ENCODE peak calls at places on chromosomes 13 and 19, in eight cellular contexts. I is mucosa of descending colon, L is left ventricle myocardium inferior, N is cardiac fibroblast, Q is AG10803, S is HFFc6, M is body of pancreas, V is tibial nerve. A is an unnamed sample.

GRCh38 chr13:42478531-42479156 is 95.3 kb upstream of the TNFSF11 start:
- DNase-seq in I (no peak), L (no peak), N (peak), Q (no peak), S (peak), M (no peak), V (no peak), A (peak)

GRCh38 chr13:114081761-114082681 is 50.4 kb downstream of the RASA3 start:
- DNase-seq in I (peak), L (no peak), N (no peak), Q (no peak), S (no peak), M (peak), V (no peak), A (no peak)

GRCh38 chr19:31179471-31179852 is 169.8 kb downstream of the TSHZ3 start:
- DNase-seq in I (no peak), L (no peak), N (no peak), Q (no peak), S (no peak), M (no peak), V (no peak), A (no peak)

GRCh38 chr19:21202865-21203494 is 61.1 kb downstream of the ZNF431 start:
- DNase-seq in I (no peak), L (no peak), N (peak), Q (peak), S (peak), M (peak), V (peak), A (peak)

GRCh38 chr13:20940083-20940482 is 37.5 kb upstream of the XPO4 start:
- DNase-seq in I (no peak), L (no peak), N (peak), Q (peak), S (peak), M (no peak), V (no peak), A (no peak)

GRCh38 chr13:113534236-113534860 is 43.8 kb upstream of the DCUN1D2 start:
- DNase-seq in I (no peak), L (no peak), N (no peak), Q (no peak), S (no peak), M (no peak), V (no peak), A (no peak)

GRCh38 chr13:73338389-73338788 is 279.6 kb downstream of the KLF5 start:
- DNase-seq in I (no peak), L (no peak), N (peak), Q (no peak), S (no peak), M (peak), V (no peak), A (no peak)

GRCh38 chr19:51259348-51260245 is 8.7 kb downstream of the SIGLECL1 start:
- DNase-seq in I (no peak), L (peak), N (peak), Q (peak), S (peak), M (peak), V (peak), A (peak)

GRCh38 chr13:83515267-83515666 is 367.0 kb downstream of the SLITRK1 start:
- DNase-seq in I (no peak), L (no peak), N (peak), Q (peak), S (peak), M (no peak), V (no peak), A (no peak)

GRCh38 chr19:15248648-15249559 is 16.7 kb upstream of the EPHX3 start:
- DNase-seq in I (peak), L (peak), N (peak), Q (peak), S (peak), M (peak), V (peak), A (no peak)

GRCh38 chr13:106372199-106373160 is 163.0 kb downstream of the EFNB2 start:
- DNase-seq in I (no peak), L (no peak), N (peak), Q (peak), S (peak), M (no peak), V (no peak), A (no peak)

GRCh38 chr13:39023316-39023715 is 14.6 kb downstream of the PROSER1 start:
- DNase-seq in I (no peak), L (no peak), N (peak), Q (peak), S (no peak), M (no peak), V (no peak), A (no peak)

GRCh38 chr13:41802684-41803554 is 158.0 kb downstream of the VWA8 start:
- DNase-seq in I (no peak), L (no peak), N (peak), Q (peak), S (peak), M (no peak), V (no peak), A (no peak)

GRCh38 chr13:41565221-41565620 is 107.9 kb downstream of the RGCC start:
- DNase-seq in I (no peak), L (no peak), N (peak), Q (peak), S (peak), M (no peak), V (no peak), A (no peak)

GRCh38 chr19:16530540-16531379 is 11.5 kb downstream of the CHERP start:
- DNase-seq in I (no peak), L (no peak), N (no peak), Q (no peak), S (no peak), M (no peak), V (no peak), A (no peak)

GRCh38 chr19:7450243-7451223 is 38.3 kb downstream of the PEX11G start:
- DNase-seq in I (no peak), L (no peak), N (peak), Q (peak), S (no peak), M (no peak), V (no peak), A (no peak)

GRCh38 chr13:75908137-75908536 is 272.0 kb downstream of the LMO7 start:
- DNase-seq in I (no peak), L (peak), N (peak), Q (peak), S (no peak), M (no peak), V (no peak), A (no peak)

GRCh38 chr13:41621716-41622508 is 164.6 kb downstream of the RGCC start:
- DNase-seq in I (no peak), L (no peak), N (peak), Q (peak), S (peak), M (no peak), V (no peak), A (no peak)

GRCh38 chr19:8042900-8043299 is 9.7 kb upstream of the CCL25 start:
- DNase-seq in I (no peak), L (no peak), N (no peak), Q (no peak), S (no peak), M (no peak), V (no peak), A (no peak)

GRCh38 chr19:2056810-2057192 is 5.8 kb upstream of the MKNK2 start:
- DNase-seq in I (no peak), L (no peak), N (no peak), Q (no peak), S (no peak), M (no peak), V (no peak), A (no peak)

GRCh38 chr19:2053601-2054389 is 2.8 kb upstream of the MKNK2 start:
- DNase-seq in I (peak), L (peak), N (peak), Q (no peak), S (no peak), M (peak), V (no peak), A (no peak)

GRCh38 chr19:2054763-2055162 is 3.7 kb upstream of the MKNK2 start:
- DNase-seq in I (peak), L (no peak), N (no peak), Q (no peak), S (no peak), M (no peak), V (no peak), A (no peak)

GRCh38 chr19:2057484-2058469 is 6.7 kb upstream of the MKNK2 start:
- DNase-seq in I (no peak), L (no peak), N (no peak), Q (no peak), S (no peak), M (no peak), V (no peak), A (no peak)

DNA sequence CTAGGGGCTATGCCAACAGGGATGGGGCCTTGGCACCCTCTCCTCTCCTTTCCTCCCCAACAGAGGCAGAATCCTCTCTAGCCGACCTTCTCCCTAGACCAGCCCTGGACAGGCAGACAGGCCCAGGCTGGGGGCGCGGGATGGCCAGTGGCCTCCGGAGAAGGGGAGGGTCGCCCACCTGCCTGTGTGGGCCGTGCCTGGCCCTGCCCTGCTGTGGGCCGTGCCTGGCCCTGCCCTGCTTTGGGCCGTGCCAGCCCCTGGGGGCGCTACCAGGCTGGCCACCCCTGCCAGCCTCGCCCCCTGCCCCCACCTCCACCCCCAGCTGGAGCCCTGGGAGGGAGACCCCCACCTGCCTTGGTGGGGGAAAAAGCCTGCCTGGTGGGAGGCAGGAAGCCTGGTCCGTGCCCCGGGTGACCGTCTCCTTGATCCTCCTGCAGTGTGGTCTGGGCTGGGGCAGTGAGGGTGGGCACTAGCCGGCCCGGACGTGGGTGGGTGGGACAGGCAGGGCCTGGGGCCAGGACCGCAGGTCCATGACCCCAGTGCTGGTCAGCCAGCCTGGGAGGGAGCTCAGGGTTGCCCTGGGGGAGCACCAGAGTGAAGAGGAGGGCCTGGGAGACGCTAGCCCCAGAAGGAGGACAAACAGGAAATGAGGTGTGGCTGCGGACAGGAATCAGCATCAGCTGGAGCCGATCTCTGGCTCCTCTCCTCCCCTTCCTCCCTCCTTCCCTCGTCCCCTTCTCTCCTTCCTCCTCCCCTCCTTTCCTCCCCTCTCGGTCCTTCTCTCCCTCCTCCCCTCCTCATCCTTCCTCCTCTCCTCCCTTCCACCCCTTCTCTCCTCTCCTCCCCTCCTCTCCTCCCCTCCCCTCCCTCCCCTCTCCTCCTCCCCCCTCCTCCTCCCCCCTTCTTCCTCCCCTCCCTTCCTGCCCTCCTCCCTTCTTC is 5.1 kb upstream of the MKNK2 start:
- DNase-seq in I (peak), L (peak), N (peak), Q (peak), S (peak), M (no peak), V (peak), A (no peak)
- TF ChIP-seq CTCF in I (no peak), L (no peak), N (no peak), Q (no peak), S (peak), M (no peak), V (no peak), A (no peak)

GRCh38 chr19:3526507-3527244 is 12.3 kb upstream of the TEKTIP1 start:
- DNase-seq in I (no peak), L (no peak), N (no peak), Q (no peak), S (no peak), M (no peak), V (no peak), A (no peak)
- TF ChIP-seq CTCF in I (no peak), L (no peak), N (peak), Q (peak), S (peak), M (no peak), V (no peak), A (no peak)

DNA sequence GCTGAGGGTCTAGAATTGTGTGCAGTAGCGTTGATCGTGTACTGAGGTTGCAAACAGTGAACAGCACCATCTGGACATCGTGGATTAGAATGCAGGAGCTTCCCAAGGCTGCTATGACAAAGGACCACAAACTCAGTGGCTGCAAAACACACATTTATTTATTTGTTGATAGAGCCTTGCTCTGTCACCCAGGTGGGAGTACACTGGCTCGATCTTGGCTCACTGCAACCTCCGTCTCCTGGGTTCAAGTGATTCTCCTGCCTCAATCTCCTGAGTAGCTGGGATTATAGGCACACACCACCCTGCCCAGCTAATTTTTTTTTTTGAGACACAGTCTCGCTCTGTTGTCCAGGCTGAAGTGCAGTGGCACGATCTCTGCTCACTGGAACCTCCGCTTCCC is 2.3 kb upstream of the UHRF1 start:
- DNase-seq in I (no peak), L (no peak), N (no peak), Q (no peak), S (no peak), M (no peak), V (no peak), A (no peak)
- TF ChIP-seq CTCF in I (no peak), L (no peak), N (no peak), Q (no peak), S (no peak), M (no peak), V (no peak), A (no peak)

DNA sequence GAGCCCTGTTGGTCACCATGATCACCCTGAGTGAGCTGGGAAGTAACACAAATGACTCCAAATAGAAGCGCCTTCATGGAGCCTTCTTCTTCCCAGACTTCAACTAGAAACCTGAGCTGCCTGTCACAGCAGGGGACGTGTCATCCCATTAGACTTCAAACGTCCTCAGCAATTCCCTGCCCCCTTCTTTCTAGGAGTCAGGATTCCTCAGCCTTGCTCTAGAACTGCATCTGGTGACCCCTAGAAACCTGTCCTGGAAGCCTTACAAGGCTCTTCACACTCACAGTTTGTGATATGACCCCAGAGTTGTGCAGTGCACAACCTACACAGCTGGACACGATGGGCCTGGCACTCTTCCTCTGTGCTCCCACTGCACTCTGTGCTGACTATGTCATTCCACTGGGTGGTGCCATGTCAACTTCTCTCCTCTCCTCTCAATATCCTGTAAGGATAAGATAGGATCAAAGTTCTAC is 23.6 kb upstream of the TTYH1 start:
- DNase-seq in I (no peak), L (no peak), N (no peak), Q (no peak), S (no peak), M (no peak), V (no peak), A (no peak)
- TF ChIP-seq CTCF in I (no peak), L (no peak), N (peak), Q (peak), S (no peak), M (no peak), V (no peak), A (no peak)

GRCh38 chr13:78976696-78977095 is 317.7 kb upstream of the OBI1 start:
- DNase-seq in I (no peak), L (no peak), N (no peak), Q (no peak), S (no peak), M (no peak), V (no peak), A (no peak)

GRCh38 chr13:78981913-78982312 is 323.0 kb upstream of the OBI1 start:
- DNase-seq in I (no peak), L (no peak), N (no peak), Q (no peak), S (no peak), M (no peak), V (no peak), A (no peak)

GRCh38 chr13:78977311-78977710 is 318.4 kb upstream of the OBI1 start:
- DNase-seq in I (no peak), L (no peak), N (no peak), Q (no peak), S (no peak), M (no peak), V (no peak), A (no peak)

GRCh38 chr13:78979349-78979748 is 320.4 kb upstream of the OBI1 start:
- DNase-seq in I (no peak), L (no peak), N (no peak), Q (no peak), S (no peak), M (no peak), V (no peak), A (no peak)

DNA sequence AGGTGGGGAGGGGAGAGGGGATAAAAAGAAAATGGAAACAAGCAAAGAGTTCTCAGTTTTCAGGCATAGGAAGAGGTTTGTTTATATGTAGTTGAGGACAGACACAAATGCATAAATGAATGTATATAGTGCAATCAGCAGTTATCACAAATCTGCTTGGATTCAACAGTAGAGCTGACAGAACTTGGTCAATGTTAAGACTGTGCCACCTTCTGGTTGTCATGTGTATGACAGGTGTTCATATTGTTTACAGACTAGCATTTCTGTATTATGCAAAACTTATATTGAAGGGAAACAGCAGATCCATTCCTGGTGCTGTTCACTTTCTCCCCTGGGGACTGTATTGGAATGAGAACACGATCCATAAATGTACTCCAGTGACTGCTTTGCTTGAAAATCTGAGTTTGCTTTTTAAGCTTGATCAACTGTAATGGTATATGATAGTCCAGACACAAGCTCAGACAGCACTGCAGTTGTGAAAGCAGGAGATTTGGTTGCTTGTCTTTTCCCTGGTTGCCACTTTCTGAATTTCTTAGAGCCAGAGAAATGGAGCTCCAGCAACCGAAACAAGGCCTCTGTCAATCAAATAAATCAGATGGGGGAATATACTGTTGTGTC is 319.5 kb upstream of the OBI1 start:
- DNase-seq in I (no peak), L (no peak), N (peak), Q (peak), S (peak), M (peak), V (peak), A (peak)
- TF ChIP-seq CTCF in I (peak), L (peak), N (peak), Q (peak), S (peak), M (peak), V (peak), A (peak)

GRCh38 chr13:45626731-45627374 is 11.3 kb upstream of the ERICH6B start:
- DNase-seq in I (no peak), L (no peak), N (no peak), Q (no peak), S (no peak), M (no peak), V (no peak), A (no peak)

GRCh38 chr13:45627656-45628055 is 12.1 kb upstream of the ERICH6B start:
- DNase-seq in I (no peak), L (no peak), N (no peak), Q (no peak), S (no peak), M (no peak), V (no peak), A (no peak)

GRCh38 chr13:45623516-45624090 is 8.1 kb upstream of the ERICH6B start:
- DNase-seq in I (no peak), L (no peak), N (peak), Q (peak), S (no peak), M (no peak), V (no peak), A (peak)

DNA sequence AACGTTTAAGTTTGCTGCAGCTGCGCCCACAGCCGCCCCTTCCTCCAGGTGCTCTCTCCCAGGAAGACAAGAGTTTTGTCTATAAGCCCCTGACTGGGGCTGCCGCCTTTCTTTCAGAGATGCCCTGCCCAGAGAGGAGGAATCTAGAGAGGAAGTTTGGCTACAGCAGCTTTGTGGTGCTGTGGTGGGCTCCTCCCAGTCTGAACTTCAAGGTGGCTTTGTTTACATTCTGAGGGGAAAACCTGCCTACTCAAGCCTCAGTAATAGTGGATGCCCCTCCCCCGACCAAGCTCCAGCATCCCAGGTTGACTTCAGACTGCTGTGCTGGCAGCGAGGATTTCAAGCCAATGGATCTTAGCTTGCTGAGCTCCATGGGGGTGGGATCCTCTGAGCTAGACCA is 6.4 kb upstream of the ERICH6B start:
- DNase-seq in I (no peak), L (no peak), N (no peak), Q (no peak), S (no peak), M (no peak), V (no peak), A (no peak)
- TF ChIP-seq CTCF in I (no peak), L (no peak), N (no peak), Q (no peak), S (no peak), M (no peak), V (no peak), A (no peak)

DNA sequence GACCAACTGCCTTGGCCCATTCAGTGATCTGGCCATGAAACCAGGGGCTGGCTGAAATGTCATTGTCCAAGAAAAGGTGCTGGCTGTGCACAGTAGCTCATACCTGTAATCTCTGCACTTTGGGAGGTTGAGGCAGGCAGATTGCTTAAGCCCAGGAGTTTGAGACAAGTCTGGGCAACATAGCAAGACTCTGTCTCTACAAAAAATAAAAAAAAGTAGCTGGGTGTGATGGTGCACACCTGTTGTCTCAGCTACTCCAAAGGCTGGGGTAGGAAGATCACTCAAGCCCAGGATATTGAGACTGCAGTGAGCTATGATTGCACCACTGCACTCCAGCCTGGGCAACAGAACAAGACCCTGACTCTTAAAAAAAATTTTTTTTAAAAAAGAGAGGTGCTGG is 28.6 kb upstream of the C19orf12 start:
- DNase-seq in I (no peak), L (no peak), N (no peak), Q (no peak), S (no peak), M (no peak), V (no peak), A (no peak)
- TF ChIP-seq CTCF in I (no peak), L (no peak), N (no peak), Q (no peak), S (no peak), M (no peak), V (no peak), A (no peak)